ENCODE peak calls at places on chromosomes 6 and 20, in seven cellular contexts. Z, K, I, T, O, S and W are unnamed samples.

GRCh38 chr20:47216819-47217410 is 139.6 kb downstream of the ZMYND8 start:
- DNase-seq in Z (no peak), K (no peak), I (no peak), T (no peak), O (no peak), S (no peak), W (no peak)

GRCh38 chr20:4444404-4444803 is 277.3 kb upstream of the PRND start:
- DNase-seq in Z (no peak), K (peak; percentile 37), I (no peak), T (no peak), O (peak; percentile 93), S (no peak), W (no peak)

GRCh38 chr6:134468633-134469032 is 150.7 kb upstream of the SGK1 start:
- DNase-seq in Z (no peak), K (no peak), I (no peak), T (no peak), O (no peak), S (no peak), W (no peak)

GRCh38 chr6:40763001-40763400 is 175.8 kb upstream of the LRFN2 start:
- DNase-seq in Z (no peak), K (peak; percentile 15), I (no peak), T (no peak), O (no peak), S (no peak), W (no peak)

GRCh38 chr6:14193524-14193923 is 76.0 kb downstream of the CD83 start:
- DNase-seq in Z (no peak), K (no peak), I (peak; percentile 25), T (no peak), O (no peak), S (no peak), W (no peak)

GRCh38 chr6:29875257-29875656 is 47.6 kb downstream of the HLA-G start:
- DNase-seq in Z (no peak), K (no peak), I (no peak), T (no peak), O (no peak), S (no peak), W (no peak)

GRCh38 chr6:147467463-147467862 is 41.0 kb upstream of the SAMD5 start:
- DNase-seq in Z (no peak), K (no peak), I (no peak), T (no peak), O (no peak), S (no peak), W (no peak)

GRCh38 chr6:79084693-79085092 is 6.6 kb upstream of the PHIP start:
- DNase-seq in Z (no peak), K (no peak), I (no peak), T (no peak), O (peak; percentile 26), S (no peak), W (no peak)

GRCh38 chr6:158718431-158719126 is 68.7 kb downstream of the SYTL3 start:
- DNase-seq in Z (no peak), K (no peak), I (peak; percentile 88), T (no peak), O (peak; percentile 15), S (no peak), W (no peak)

GRCh38 chr6:42564496-42564890 is 664 bp downstream of the UBR2 start:
- DNase-seq in Z (no peak), K (no peak), I (no peak), T (no peak), O (no peak), S (no peak), W (no peak)

GRCh38 chr6:26223677-26224546 is 136.7 kb downstream of the HFE start:
- DNase-seq in Z (no peak), K (peak; percentile 23), I (peak; percentile 52), T (peak; percentile 49), O (peak; percentile 94), S (peak; percentile 94), W (peak; percentile 56)

GRCh38 chr6:128499079-128499705 is 21.2 kb downstream of the PTPRK start:
- DNase-seq in Z (no peak), K (no peak), I (no peak), T (no peak), O (peak; percentile 27), S (no peak), W (no peak)

GRCh38 chr6:133070410-133071043 is 170.6 kb upstream of the EYA4 start:
- DNase-seq in Z (no peak), K (no peak), I (no peak), T (no peak), O (no peak), S (no peak), W (no peak)

GRCh38 chr20:19886666-19887288 is 128.7 kb downstream of the RIN2 start:
- DNase-seq in Z (no peak), K (peak; percentile 24), I (peak; percentile 58), T (no peak), O (no peak), S (peak; percentile 18), W (no peak)

GRCh38 chr6:12602951-12603710 is 113.4 kb upstream of the PHACTR1 start:
- DNase-seq in Z (no peak), K (peak; percentile 61), I (no peak), T (no peak), O (peak; percentile 88), S (peak; percentile 47), W (no peak)

GRCh38 chr6:28336284-28337024 is 506 bp upstream of the ZSCAN31 start:
- DNase-seq in Z (no peak), K (peak; percentile 25), I (no peak), T (no peak), O (peak; percentile 17), S (peak; percentile 6), W (peak; percentile 34)

GRCh38 chr6:98747960-98748359 is 86.4 kb upstream of the POU3F2 start:
- DNase-seq in Z (no peak), K (peak; percentile 48), I (no peak), T (no peak), O (no peak), S (no peak), W (no peak)

GRCh38 chr6:102619585-102619984 is 1226.1 kb downstream of the GRIK2 start:
- DNase-seq in Z (no peak), K (peak; percentile 25), I (peak; percentile 1), T (no peak), O (peak; percentile 3), S (no peak), W (no peak)

GRCh38 chr20:5888051-5888450 is 62.3 kb downstream of the TRMT6 start:
- DNase-seq in Z (no peak), K (peak; percentile 74), I (no peak), T (no peak), O (no peak), S (no peak), W (no peak)

GRCh38 chr6:20906938-20907337 is 372.7 kb downstream of the CDKAL1 start:
- DNase-seq in Z (no peak), K (peak; percentile 13), I (no peak), T (no peak), O (peak; percentile 75), S (peak; percentile 90), W (no peak)

GRCh38 chr6:41964201-41964887 is 22.7 kb upstream of the CCND3 start:
- DNase-seq in Z (no peak), K (no peak), I (no peak), T (no peak), O (no peak), S (no peak), W (no peak)

GRCh38 chr6:12482386-12482785 is 192.2 kb downstream of the EDN1 start:
- DNase-seq in Z (no peak), K (no peak), I (peak; percentile 24), T (no peak), O (no peak), S (no peak), W (no peak)

GRCh38 chr6:15441215-15441868 is 195.5 kb downstream of the JARID2 start:
- DNase-seq in Z (no peak), K (peak; percentile 64), I (peak; percentile 53), T (peak; percentile 23), O (peak; percentile 81), S (peak; percentile 70), W (peak; percentile 35)

GRCh38 chr6:78781001-78781400 is 86.3 kb upstream of the IRAK1BP1 start:
- DNase-seq in Z (no peak), K (peak; percentile 8), I (no peak), T (no peak), O (no peak), S (no peak), W (no peak)

GRCh38 chr20:23565503-23566056 is 2.7 kb downstream of the CST9L start:
- DNase-seq in Z (no peak), K (no peak), I (no peak), T (no peak), O (no peak), S (no peak), W (no peak)

GRCh38 chr20:1278323-1278660 is 12.2 kb downstream of the SNPH start:
- DNase-seq in Z (no peak), K (no peak), I (no peak), T (no peak), O (no peak), S (no peak), W (no peak)

GRCh38 chr6:2909718-2910117 is 6.6 kb upstream of the SERPINB9 start:
- DNase-seq in Z (no peak), K (peak; percentile 34), I (no peak), T (no peak), O (no peak), S (no peak), W (no peak)